ENCODE peak calls at places on chromosome 3, in eight cellular contexts. M is cardiac muscle cell, G is body of pancreas, A is thoracic aorta, Y is breast epithelium, H is fibroblast of the aortic adventitia, D is AG04450, L is bronchial epithelial cell. C is an unnamed sample.
A peak's percentile ranks its signal among the peaks of the same experiment; 100 is the strongest.

GRCh38 chr3:123365450-123366143 is 83.3 kb downstream of the ADCY5 start:
- DNase-seq in H (no peak), L (peak; percentile 59), G (peak; percentile 32), Y (no peak), A (no peak), M (peak; percentile 49), D (no peak), C (no peak)

GRCh38 chr3:40779039-40779438 is 254.3 kb downstream of the ZNF621 start:
- DNase-seq in M (no peak), A (no peak), D (no peak), G (no peak), L (no peak), Y (no peak), H (no peak), C (no peak)

GRCh38 chr3:125313060-125313635 is 62.0 kb downstream of the ZNF148 start:
- DNase-seq in M (no peak), H (peak; percentile 39), D (no peak), Y (no peak), G (no peak), L (peak; percentile 57), A (no peak), C (peak; percentile 50)

GRCh38 chr3:39347586-39347876 is 18.0 kb downstream of the CCR8 start:
- DNase-seq in Y (no peak), H (no peak), D (no peak), G (no peak), L (no peak), M (no peak), A (no peak), C (no peak)

GRCh38 chr3:42498791-42499477 is 3.5 kb upstream of the VIPR1 start:
- DNase-seq in H (no peak), A (no peak), D (no peak), L (no peak), G (peak; percentile 1), M (no peak), Y (peak; percentile 12), C (no peak)

GRCh38 chr3:88795502-88795901 is 311.9 kb upstream of the EPHA3 start:
- DNase-seq in M (no peak), D (no peak), G (no peak), H (no peak), A (no peak), Y (no peak), L (no peak), C (no peak)

GRCh38 chr3:196757876-196758739 is 18.5 kb downstream of the PAK2 start:
- DNase-seq in L (peak; percentile 46), D (peak; percentile 47), G (no peak), A (no peak), H (peak; percentile 59), M (no peak), Y (no peak), C (peak; percentile 39)

GRCh38 chr3:177760803-177761202 is 563.5 kb upstream of the TBL1XR1 start:
- DNase-seq in M (no peak), D (no peak), G (no peak), L (no peak), Y (no peak), A (no peak), H (peak; percentile 40), C (peak; percentile 93)

GRCh38 chr3:64150527-64151238 is 74.6 kb downstream of the PRICKLE2 start:
- DNase-seq in Y (peak; percentile 58), A (peak; percentile 5), L (peak; percentile 87), G (peak; percentile 86), M (peak; percentile 28), D (peak; percentile 97), H (peak; percentile 67), C (peak; percentile 89)

GRCh38 chr3:13332158-13332557 is 88.0 kb downstream of the NUP210 start:
- DNase-seq in L (peak; percentile 77), M (no peak), Y (no peak), G (peak; percentile 84), D (no peak), H (no peak), A (no peak), C (no peak)

GRCh38 chr3:16918683-16919025 is 33.9 kb downstream of the PLCL2 start:
- DNase-seq in G (no peak), D (no peak), M (no peak), Y (no peak), H (no peak), A (no peak), L (no peak), C (no peak)

GRCh38 chr3:191246628-191247027 is 47.6 kb downstream of the OSTN start:
- DNase-seq in D (no peak), L (peak; percentile 91), M (no peak), H (peak; percentile 75), Y (no peak), G (no peak), A (no peak), C (peak; percentile 61)

GRCh38 chr3:41224120-41224806 is 25.0 kb downstream of the CTNNB1 start:
- DNase-seq in M (no peak), D (peak; percentile 43), G (no peak), L (peak; percentile 59), Y (no peak), H (peak; percentile 97), A (no peak), C (peak; percentile 88)

GRCh38 chr3:111260878-111261277 is 189.3 kb downstream of the NECTIN3 start:
- DNase-seq in Y (no peak), D (no peak), H (no peak), G (no peak), L (peak; percentile 78), M (no peak), A (no peak), C (no peak)

GRCh38 chr3:50364573-50365079 is 5.3 kb upstream of the TMEM115 start:
- DNase-seq in L (no peak), H (no peak), G (no peak), D (no peak), A (no peak), M (no peak), Y (no peak), C (peak; percentile 21)

GRCh38 chr3:197889204-197889930 is 60.6 kb upstream of the RPL35A start:
- DNase-seq in Y (no peak), L (peak; percentile 90), G (peak; percentile 58), D (no peak), H (no peak), M (no peak), A (no peak), C (no peak)

DNA sequence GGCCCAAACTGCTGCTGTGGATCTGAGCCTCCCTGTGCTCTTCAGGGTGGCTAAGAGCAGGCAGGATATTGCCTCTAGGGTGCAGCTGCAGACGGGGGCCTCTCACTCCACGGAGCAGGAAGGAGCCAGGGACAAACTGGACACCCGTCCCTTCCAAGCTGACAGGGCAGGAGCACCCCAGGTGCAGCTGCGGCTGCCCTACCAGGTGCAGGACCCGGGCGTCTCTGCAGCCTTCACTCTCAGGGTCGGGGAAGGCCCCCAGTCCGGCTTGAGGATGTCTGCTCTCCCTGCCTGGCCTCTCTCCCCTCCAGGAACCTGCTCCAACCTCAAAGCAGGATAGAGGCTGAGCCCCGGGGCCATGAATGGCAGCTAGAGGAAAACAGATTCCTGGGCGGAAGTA is 1554.9 kb upstream of the CADM2 start:
- DNase-seq in M (no peak), A (no peak), G (no peak), D (no peak), L (no peak), Y (no peak), H (no peak), C (no peak)
- TF ChIP-seq CTCF in M (no peak), A (no peak), G (no peak), D (no peak), L (no peak), Y (no peak), H (no peak), C (no peak)

DNA sequence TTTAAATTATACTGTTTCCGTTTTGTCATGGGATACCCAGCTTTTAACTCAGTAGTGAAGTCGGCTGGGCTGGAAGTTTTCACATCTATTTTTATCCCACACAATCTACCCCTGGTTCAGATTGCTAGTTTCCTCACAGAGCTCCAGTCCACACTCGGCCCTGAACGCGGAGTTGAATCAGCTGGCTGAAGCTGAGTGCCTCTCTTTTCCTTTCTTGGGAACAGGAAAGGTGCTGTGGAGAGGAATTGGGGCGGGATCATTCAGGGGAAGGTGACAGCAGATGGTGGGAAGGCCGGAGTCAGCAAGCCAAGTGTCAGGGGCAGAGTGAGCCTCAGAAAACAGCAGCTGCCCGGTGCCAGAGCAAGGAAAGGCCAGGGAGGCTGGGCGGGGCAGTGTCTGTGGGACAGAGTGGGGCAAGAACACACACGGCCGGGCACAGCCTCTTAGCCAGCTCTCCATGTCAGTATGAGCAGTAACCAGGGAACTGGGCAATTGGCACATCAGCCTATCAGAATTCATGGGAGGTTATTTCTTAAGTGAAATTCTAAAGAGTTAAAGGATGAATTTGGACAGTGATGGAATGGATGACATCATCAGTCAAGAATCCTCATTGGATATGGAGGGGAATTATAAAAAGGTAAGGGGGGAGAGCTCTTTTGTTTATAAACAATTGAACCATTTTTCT is 135.7 kb upstream of the IL12A start:
- DNase-seq in D (no peak), L (peak; percentile 72), G (no peak), H (peak; percentile 60), Y (peak; percentile 48), A (no peak), M (peak; percentile 89), C (peak; percentile 57)
- H3K4me3 ChIP-seq in D (peak overlapping the region; percentile 44), L (peak overlapping the region; percentile 24), G (no peak overlapping the region), H (peak overlapping the region; percentile 32), Y (no peak overlapping the region), A (peak overlapping the region; percentile 68), M (peak overlapping the region; percentile 26), C (peak overlapping the region; percentile 46)

GRCh38 chr3:11095932-11096265 is 58.4 kb upstream of the HRH1 start:
- DNase-seq in D (no peak), G (no peak), L (no peak), Y (no peak), A (no peak), H (no peak), M (no peak), C (no peak)
- TF ChIP-seq CTCF in D (peak; percentile 22), G (no peak), L (peak; percentile 11), Y (no peak), A (no peak), H (no peak), M (peak; percentile 36), C (peak; percentile 8)

GRCh38 chr3:153165211-153165815 is 3.3 kb downstream of the RAP2B start:
- DNase-seq in M (no peak), L (peak; percentile 39), G (no peak), D (no peak), H (peak; percentile 70), A (no peak), Y (no peak), C (peak; percentile 26)
- H3K4me3 ChIP-seq in M (no peak overlapping the region), L (peak overlapping the region; percentile 58), G (no peak overlapping the region), D (peak overlapping the region; percentile 98), H (peak overlapping the region; percentile 94), A (peak overlapping the region; percentile 85), Y (peak overlapping the region; percentile 68), C (peak overlapping the region; percentile 96)

DNA sequence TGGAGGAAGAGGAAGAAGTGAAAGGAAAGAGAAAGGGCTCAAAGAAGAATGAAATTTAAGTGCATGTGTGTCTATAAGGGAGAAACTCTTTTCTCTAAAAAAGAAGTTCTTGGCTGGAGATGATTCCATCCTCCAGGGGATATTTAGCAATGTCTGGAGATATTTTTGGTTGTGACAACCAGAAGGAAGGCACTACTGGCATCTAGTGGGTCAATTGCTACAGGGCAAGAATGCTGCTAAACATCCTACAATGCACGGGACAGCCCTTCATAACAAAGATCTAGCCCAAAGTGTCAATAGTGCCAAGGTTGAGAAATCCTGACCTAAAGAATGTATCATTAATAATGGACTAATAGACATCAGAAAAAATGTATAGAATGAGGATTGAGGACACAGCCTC is 57.4 kb upstream of the ST3GAL6 start:
- DNase-seq in M (no peak), Y (no peak), A (no peak), L (no peak), G (no peak), H (peak; percentile 24), D (no peak), C (no peak)
- TF ChIP-seq CTCF in M (peak; percentile 18), Y (no peak), A (no peak), L (no peak), G (no peak), H (peak; percentile 12), D (peak; percentile 8), C (peak; percentile 5)

C was measured in AG10803.